ENCODE peak calls at places on chromosomes 2 and 18, in seven cellular contexts. Z is H9, X is IMR-90, E is H1, Q is colonic mucosa, G is A549, F is Peyer's patch. D is an unnamed sample.

GRCh38 chr2:102061962-102062795 is 70.4 kb downstream of the IL1R2 start:
- DNase-seq in Z (no peak), X (peak; percentile 78), E (no peak), Q (no peak), G (no peak), F (no peak), D (peak; percentile 79)

GRCh38 chr18:24000613-24001490 is 13.7 kb upstream of the TTC39C start:
- DNase-seq in Z (no peak), X (no peak), E (no peak), Q (no peak), G (no peak), F (no peak), D (no peak)

GRCh38 chr2:200171761-200172482 is 134.6 kb upstream of the SPATS2L start:
- DNase-seq in Z (no peak), X (peak; percentile 75), E (no peak), Q (no peak), G (no peak), F (no peak), D (no peak)

GRCh38 chr18:64966667-64967066 is 784.1 kb upstream of the CDH7 start:
- DNase-seq in Z (peak; percentile 28), X (no peak), E (no peak), Q (no peak), G (no peak), F (no peak), D (no peak)

GRCh38 chr2:60468390-60469085 is 84.9 kb downstream of the BCL11A start:
- DNase-seq in Z (no peak), X (peak; percentile 57), E (no peak), Q (peak; percentile 13), G (no peak), F (no peak), D (no peak)

GRCh38 chr2:69397234-69397633 is 10.2 kb upstream of the GFPT1 start:
- DNase-seq in Z (no peak), X (no peak), E (no peak), Q (no peak), G (no peak), F (no peak), D (no peak)

GRCh38 chr2:121076885-121077549 is 208.0 kb downstream of the TFCP2L1 start:
- DNase-seq in Z (peak; percentile 91), X (peak; percentile 28), E (no peak), Q (peak; percentile 78), G (peak; percentile 58), F (peak; percentile 40), D (no peak)

GRCh38 chr18:38851526-38851925 is 1285.9 kb upstream of the CELF4 start:
- DNase-seq in Z (no peak), X (no peak), E (no peak), Q (no peak), G (no peak), F (no peak), D (no peak)

GRCh38 chr2:35410431-35411061 is 945.0 kb upstream of the CRIM1 start:
- DNase-seq in Z (peak; percentile 51), X (peak; percentile 29), E (peak; percentile 7), Q (peak; percentile 46), G (peak; percentile 13), F (no peak), D (no peak)

GRCh38 chr18:56321470-56321869 is 316.9 kb downstream of the TXNL1 start:
- DNase-seq in Z (no peak), X (no peak), E (no peak), Q (peak; percentile 18), G (no peak), F (no peak), D (no peak)

GRCh38 chr2:120303177-120303576 is 42.8 kb upstream of the INHBB start:
- DNase-seq in Z (no peak), X (no peak), E (no peak), Q (no peak), G (no peak), F (no peak), D (no peak)

GRCh38 chr18:55539240-55539639 is 48.8 kb downstream of the TCF4 start:
- DNase-seq in Z (no peak), X (peak; percentile 16), E (no peak), Q (no peak), G (no peak), F (no peak), D (no peak)

GRCh38 chr2:41829011-41829500 is 218.8 kb upstream of the PKDCC start:
- DNase-seq in Z (no peak), X (no peak), E (no peak), Q (no peak), G (no peak), F (no peak), D (no peak)

GRCh38 chr2:42935692-42936631 is 143.6 kb upstream of the HAAO start:
- DNase-seq in Z (no peak), X (no peak), E (no peak), Q (no peak), G (no peak), F (no peak), D (no peak)

GRCh38 chr2:121080013-121080772 is 204.8 kb downstream of the TFCP2L1 start:
- DNase-seq in Z (peak; percentile 81), X (peak; percentile 34), E (no peak), Q (peak; percentile 68), G (peak; percentile 56), F (no peak), D (peak; percentile 78)

GRCh38 chr2:207229161-207229560 is 63.4 kb upstream of the KLF7 start:
- DNase-seq in Z (no peak), X (no peak), E (no peak), Q (no peak), G (no peak), F (no peak), D (no peak)

GRCh38 chr2:196170202-196170680 is 1.1 kb downstream of the STK17B start:
- DNase-seq in Z (no peak), X (peak; percentile 64), E (no peak), Q (peak; percentile 52), G (peak; percentile 10), F (peak; percentile 61), D (no peak)

GRCh38 chr2:47520302-47520630 is 117.3 kb downstream of the MSH2 start:
- DNase-seq in Z (no peak), X (no peak), E (no peak), Q (no peak), G (no peak), F (no peak), D (no peak)

GRCh38 chr2:73766349-73766748 is 13.6 kb downstream of the DUSP11 start:
- DNase-seq in Z (no peak), X (no peak), E (no peak), Q (no peak), G (no peak), F (no peak), D (no peak)

GRCh38 chr2:37472959-37473358 is 128.5 kb downstream of the QPCT start:
- DNase-seq in Z (no peak), X (peak; percentile 81), E (no peak), Q (no peak), G (no peak), F (no peak), D (no peak)

GRCh38 chr18:42773870-42774269 is 341.6 kb downstream of the RIT2 start:
- DNase-seq in Z (no peak), X (no peak), E (no peak), Q (no peak), G (no peak), F (no peak), D (no peak)

GRCh38 chr2:46296840-46297545 is at the start of gene EPAS1:
- DNase-seq in Z (peak; percentile 94), X (peak; percentile 76), E (peak; percentile 61), Q (peak; percentile 97), G (peak; percentile 96), F (peak; percentile 82), D (peak; percentile 98)

GRCh38 chr2:70923378-70924015 is 12.2 kb upstream of the ATP6V1B1 start:
- DNase-seq in Z (peak; percentile 74), X (no peak), E (no peak), Q (no peak), G (peak; percentile 35), F (no peak), D (peak; percentile 38)
- TF ChIP-seq CTCF in Z (peak; percentile 67), X (no peak), E (peak; percentile 75), Q (no peak), G (peak; percentile 34), F (no peak), D (no peak)

GRCh38 chr2:230793573-230794359 is 71.0 kb upstream of the ITM2C start:
- DNase-seq in Z (no peak), X (peak; percentile 100), E (no peak), Q (peak; percentile 51), G (peak; percentile 27), F (peak; percentile 62), D (no peak)

GRCh38 chr2:230796280-230796862 is 68.4 kb upstream of the ITM2C start:
- DNase-seq in Z (no peak), X (peak; percentile 69), E (no peak), Q (no peak), G (no peak), F (no peak), D (no peak)

GRCh38 chr2:230795856-230796255 is 68.9 kb upstream of the ITM2C start:
- DNase-seq in Z (no peak), X (no peak), E (no peak), Q (no peak), G (no peak), F (no peak), D (peak; percentile 78)

GRCh38 chr2:230797515-230798495 is 66.9 kb upstream of the ITM2C start:
- DNase-seq in Z (no peak), X (peak; percentile 87), E (no peak), Q (no peak), G (no peak), F (peak; percentile 49), D (no peak)

GRCh38 chr2:230794472-230794871 is 70.3 kb upstream of the ITM2C start:
- DNase-seq in Z (no peak), X (peak; percentile 19), E (no peak), Q (no peak), G (no peak), F (peak; percentile 35), D (no peak)
- H3K4me1 ChIP-seq in Z (peaks cover 2% of the 10 kb centered on the region), X (peaks cover 28% of the 10 kb centered on the region), E (no peaks in the 10 kb centered on the region), Q (peaks cover 16% of the 10 kb centered on the region), G (peaks cover 15% of the 10 kb centered on the region), F (no peaks in the 10 kb centered on the region), D (peaks cover 43% of the 10 kb centered on the region)

DNA sequence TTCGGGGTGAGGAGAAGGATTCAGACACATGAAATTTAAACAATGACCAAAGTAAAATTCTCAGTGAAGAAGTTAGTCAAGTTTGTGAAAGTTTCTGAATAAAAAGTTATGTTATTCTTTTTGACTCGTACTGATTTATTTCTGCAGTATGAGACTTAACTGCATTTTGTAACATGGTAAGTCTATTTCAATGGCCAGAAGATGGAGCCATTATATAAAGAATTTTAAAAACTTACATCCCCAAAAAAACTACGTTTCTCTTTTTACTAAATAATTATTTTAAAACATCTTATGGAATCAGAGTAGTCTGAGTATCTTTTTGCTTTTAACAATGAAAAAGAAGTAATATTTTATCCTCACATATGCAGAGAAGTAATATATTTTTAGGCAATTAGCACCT is 51.4 kb upstream of the SCN1A start:
- DNase-seq in Z (no peak), X (peak; percentile 35), E (no peak), Q (no peak), G (no peak), F (no peak), D (no peak)
- TF ChIP-seq CTCF in Z (peak; percentile 25), X (peak; percentile 54), E (no peak), Q (no peak), G (peak; percentile 41), F (no peak), D (no peak)

GRCh38 chr18:35409921-35410320 is 32.8 kb upstream of the ZNF396 start:
- DNase-seq in Z (no peak), X (no peak), E (no peak), Q (peak; percentile 76), G (no peak), F (no peak), D (no peak)
- H3K4me1 ChIP-seq in Z (no peaks in the 10 kb centered on the region), X (no peaks in the 10 kb centered on the region), E (no peaks in the 10 kb centered on the region), Q (peaks cover 4% of the 10 kb centered on the region), G (peaks cover 21% of the 10 kb centered on the region), F (peaks cover 6% of the 10 kb centered on the region), D (peaks cover 29% of the 10 kb centered on the region)

D was measured in suprapubic skin.